ENCODE peak calls at places on chromosome 10, in five cellular contexts. One of them, this sample, is unnamed.

GRCh38 chr10:130215076-130215917 is 79.1 kb downstream of the GLRX3 start:
- DNase-seq in suprapubic skin: peak
- DNase-seq in activated naive CD4-positive, alpha-beta T cell treated with anti-CD3 and anti-CD28 coated beads for 36 hours: no peak
- DNase-seq in NCI-H82: no peak
- DNase-seq in left colon: no peak
- DNase-seq in this sample: no peak

GRCh38 chr10:127374074-127374680 is 174.9 kb upstream of the NPS start:
- DNase-seq in activated naive CD4-positive, alpha-beta T cell treated with anti-CD3 and anti-CD28 coated beads for 36 hours: no peak
- DNase-seq in NCI-H82: peak
- DNase-seq in left colon: no peak
- DNase-seq in suprapubic skin: no peak
- DNase-seq in this sample: no peak

GRCh38 chr10:46028584-46029570 is 1.5 kb downstream of the NCOA4 start:
- DNase-seq in left colon: no peak
- DNase-seq in activated naive CD4-positive, alpha-beta T cell treated with anti-CD3 and anti-CD28 coated beads for 36 hours: peak
- DNase-seq in NCI-H82: peak
- DNase-seq in suprapubic skin: no peak
- DNase-seq in this sample: peak

GRCh38 chr10:18607503-18607902 is 43.9 kb downstream of the NSUN6 start:
- DNase-seq in NCI-H82: peak
- DNase-seq in suprapubic skin: no peak
- DNase-seq in left colon: peak
- DNase-seq in activated naive CD4-positive, alpha-beta T cell treated with anti-CD3 and anti-CD28 coated beads for 36 hours: peak
- DNase-seq in this sample: peak

GRCh38 chr10:97319671-97320479 is 804 bp downstream of the FRAT1 start:
- DNase-seq in suprapubic skin: no peak
- DNase-seq in NCI-H82: peak
- DNase-seq in activated naive CD4-positive, alpha-beta T cell treated with anti-CD3 and anti-CD28 coated beads for 36 hours: peak
- DNase-seq in left colon: peak
- DNase-seq in this sample: peak

GRCh38 chr10:133170092-133170491 is 10.1 kb downstream of the KNDC1 start:
- DNase-seq in suprapubic skin: peak
- DNase-seq in NCI-H82: no peak
- DNase-seq in activated naive CD4-positive, alpha-beta T cell treated with anti-CD3 and anti-CD28 coated beads for 36 hours: no peak
- DNase-seq in left colon: no peak
- DNase-seq in this sample: no peak

GRCh38 chr10:13831711-13832110 is 244.9 kb downstream of the PRPF18 start:
- DNase-seq in NCI-H82: no peak
- DNase-seq in suprapubic skin: peak
- DNase-seq in activated naive CD4-positive, alpha-beta T cell treated with anti-CD3 and anti-CD28 coated beads for 36 hours: no peak
- DNase-seq in left colon: no peak
- DNase-seq in this sample: peak

GRCh38 chr10:36441557-36441956 is 683.8 kb upstream of the ANKRD30A start:
- DNase-seq in activated naive CD4-positive, alpha-beta T cell treated with anti-CD3 and anti-CD28 coated beads for 36 hours: no peak
- DNase-seq in left colon: no peak
- DNase-seq in NCI-H82: no peak
- DNase-seq in suprapubic skin: no peak
- DNase-seq in this sample: no peak

GRCh38 chr10:7605565-7606295 is 61.0 kb downstream of the ITIH5 start:
- DNase-seq in activated naive CD4-positive, alpha-beta T cell treated with anti-CD3 and anti-CD28 coated beads for 36 hours: no peak
- DNase-seq in NCI-H82: no peak
- DNase-seq in left colon: no peak
- DNase-seq in suprapubic skin: no peak
- DNase-seq in this sample: no peak

GRCh38 chr10:133131754-133132710 is 28.0 kb upstream of the KNDC1 start:
- DNase-seq in suprapubic skin: no peak
- DNase-seq in left colon: no peak
- DNase-seq in activated naive CD4-positive, alpha-beta T cell treated with anti-CD3 and anti-CD28 coated beads for 36 hours: no peak
- DNase-seq in NCI-H82: no peak
- DNase-seq in this sample: no peak

GRCh38 chr10:35758086-35758485 is 116.0 kb upstream of the FZD8 start:
- DNase-seq in suprapubic skin: no peak
- DNase-seq in NCI-H82: no peak
- DNase-seq in left colon: no peak
- DNase-seq in activated naive CD4-positive, alpha-beta T cell treated with anti-CD3 and anti-CD28 coated beads for 36 hours: no peak
- DNase-seq in this sample: no peak

GRCh38 chr10:37860494-37861190 is 3.2 kb upstream of the ZNF248 start:
- DNase-seq in suprapubic skin: no peak
- DNase-seq in left colon: no peak
- DNase-seq in activated naive CD4-positive, alpha-beta T cell treated with anti-CD3 and anti-CD28 coated beads for 36 hours: no peak
- DNase-seq in NCI-H82: no peak
- DNase-seq in this sample: peak

GRCh38 chr10:28711079-28711478 is 33.8 kb downstream of the BAMBI start:
- DNase-seq in NCI-H82: peak
- DNase-seq in activated naive CD4-positive, alpha-beta T cell treated with anti-CD3 and anti-CD28 coated beads for 36 hours: no peak
- DNase-seq in left colon: no peak
- DNase-seq in suprapubic skin: no peak
- DNase-seq in this sample: no peak

GRCh38 chr10:126650164-126650563 is 20.3 kb downstream of the C10orf90 start:
- DNase-seq in left colon: no peak
- DNase-seq in NCI-H82: no peak
- DNase-seq in suprapubic skin: no peak
- DNase-seq in activated naive CD4-positive, alpha-beta T cell treated with anti-CD3 and anti-CD28 coated beads for 36 hours: no peak
- DNase-seq in this sample: no peak

GRCh38 chr10:93165367-93165766 is 91.7 kb downstream of the CYP26A1 start:
- DNase-seq in NCI-H82: no peak
- DNase-seq in activated naive CD4-positive, alpha-beta T cell treated with anti-CD3 and anti-CD28 coated beads for 36 hours: no peak
- DNase-seq in suprapubic skin: no peak
- DNase-seq in left colon: no peak
- DNase-seq in this sample: no peak

GRCh38 chr10:68135922-68136718 is 26.8 kb downstream of the MYPN start:
- DNase-seq in left colon: peak
- DNase-seq in suprapubic skin: no peak
- DNase-seq in NCI-H82: no peak
- DNase-seq in activated naive CD4-positive, alpha-beta T cell treated with anti-CD3 and anti-CD28 coated beads for 36 hours: no peak
- DNase-seq in this sample: no peak

GRCh38 chr10:111131168-111131799 is 54.5 kb downstream of the ADRA2A start:
- DNase-seq in suprapubic skin: no peak
- DNase-seq in NCI-H82: no peak
- DNase-seq in activated naive CD4-positive, alpha-beta T cell treated with anti-CD3 and anti-CD28 coated beads for 36 hours: no peak
- DNase-seq in left colon: no peak
- DNase-seq in this sample: no peak

GRCh38 chr10:5012595-5012994 is 8.9 kb upstream of the AKR1C2 start:
- DNase-seq in left colon: no peak
- DNase-seq in activated naive CD4-positive, alpha-beta T cell treated with anti-CD3 and anti-CD28 coated beads for 36 hours: no peak
- DNase-seq in suprapubic skin: no peak
- DNase-seq in NCI-H82: no peak
- DNase-seq in this sample: no peak

GRCh38 chr10:71582019-71582418 is 137.6 kb downstream of the C10orf105 start:
- DNase-seq in NCI-H82: no peak
- DNase-seq in activated naive CD4-positive, alpha-beta T cell treated with anti-CD3 and anti-CD28 coated beads for 36 hours: no peak
- DNase-seq in left colon: no peak
- DNase-seq in suprapubic skin: no peak
- DNase-seq in this sample: peak

GRCh38 chr10:120553911-120554310 is 96.9 kb downstream of the PLPP4 start:
- DNase-seq in NCI-H82: no peak
- DNase-seq in suprapubic skin: no peak
- DNase-seq in left colon: no peak
- DNase-seq in activated naive CD4-positive, alpha-beta T cell treated with anti-CD3 and anti-CD28 coated beads for 36 hours: no peak
- DNase-seq in this sample: no peak

GRCh38 chr10:52729259-52730104 is 43.1 kb downstream of the MBL2 start:
- DNase-seq in suprapubic skin: no peak
- DNase-seq in activated naive CD4-positive, alpha-beta T cell treated with anti-CD3 and anti-CD28 coated beads for 36 hours: no peak
- DNase-seq in NCI-H82: peak
- DNase-seq in left colon: no peak
- DNase-seq in this sample: peak

GRCh38 chr10:124176309-124177179 is 83.1 kb upstream of the CHST15 start:
- DNase-seq in activated naive CD4-positive, alpha-beta T cell treated with anti-CD3 and anti-CD28 coated beads for 36 hours: no peak
- DNase-seq in NCI-H82: no peak
- DNase-seq in suprapubic skin: no peak
- DNase-seq in left colon: no peak
- DNase-seq in this sample: no peak

GRCh38 chr10:96912405-96912804 is 80.3 kb downstream of the LCOR start:
- DNase-seq in NCI-H82: no peak
- DNase-seq in suprapubic skin: no peak
- DNase-seq in activated naive CD4-positive, alpha-beta T cell treated with anti-CD3 and anti-CD28 coated beads for 36 hours: no peak
- DNase-seq in left colon: no peak
- DNase-seq in this sample: no peak

GRCh38 chr10:70130878-70131559 is 1.6 kb downstream of the AIFM2 start:
- DNase-seq in left colon: no peak
- DNase-seq in activated naive CD4-positive, alpha-beta T cell treated with anti-CD3 and anti-CD28 coated beads for 36 hours: no peak
- DNase-seq in suprapubic skin: peak
- DNase-seq in NCI-H82: no peak
- DNase-seq in this sample: no peak

GRCh38 chr10:1050555-1050954 is 1.6 kb upstream of the IDI1 start:
- DNase-seq in suprapubic skin: no peak
- DNase-seq in activated naive CD4-positive, alpha-beta T cell treated with anti-CD3 and anti-CD28 coated beads for 36 hours: peak
- DNase-seq in NCI-H82: peak
- DNase-seq in left colon: peak
- DNase-seq in this sample: peak

GRCh38 chr10:54415483-54415882 is 385.5 kb downstream of the PCDH15 start:
- DNase-seq in activated naive CD4-positive, alpha-beta T cell treated with anti-CD3 and anti-CD28 coated beads for 36 hours: no peak
- DNase-seq in NCI-H82: no peak
- DNase-seq in left colon: no peak
- DNase-seq in suprapubic skin: no peak
- DNase-seq in this sample: no peak

GRCh38 chr10:6224781-6225180 is 22.0 kb downstream of the PFKFB3 start:
- DNase-seq in left colon: no peak
- DNase-seq in suprapubic skin: no peak
- DNase-seq in activated naive CD4-positive, alpha-beta T cell treated with anti-CD3 and anti-CD28 coated beads for 36 hours: no peak
- DNase-seq in NCI-H82: no peak
- DNase-seq in this sample: no peak

GRCh38 chr10:7260912-7261700 is 149.7 kb downstream of the SFMBT2 start:
- DNase-seq in suprapubic skin: no peak
- DNase-seq in NCI-H82: peak
- DNase-seq in activated naive CD4-positive, alpha-beta T cell treated with anti-CD3 and anti-CD28 coated beads for 36 hours: no peak
- DNase-seq in left colon: no peak
- DNase-seq in this sample: no peak